ENCODE peak calls at places on chromosomes 3 and 15, in four cellular contexts. One of them, this sample, is unnamed.

GRCh38 chr3:101976473-101976872 is 127.2 kb downstream of the NFKBIZ start:
- DNase-seq in heart right ventricle: no peak
- DNase-seq in Peyer's patch: no peak
- DNase-seq in lung: no peak
- DNase-seq in this sample: no peak

GRCh38 chr3:177538064-177538742 is 340.9 kb upstream of the TBL1XR1 start:
- DNase-seq in lung: peak
- DNase-seq in Peyer's patch: no peak
- DNase-seq in heart right ventricle: peak
- DNase-seq in this sample: no peak

GRCh38 chr3:54733079-54733478 is 194.8 kb downstream of the LRTM1 start:
- DNase-seq in Peyer's patch: no peak
- DNase-seq in lung: no peak
- DNase-seq in heart right ventricle: no peak
- DNase-seq in this sample: no peak

GRCh38 chr3:62169871-62170660 is 203.3 kb downstream of the FEZF2 start:
- DNase-seq in lung: no peak
- DNase-seq in Peyer's patch: no peak
- DNase-seq in heart right ventricle: no peak
- DNase-seq in this sample: no peak

GRCh38 chr3:155970406-155970805 is 100.0 kb downstream of the GMPS start:
- DNase-seq in lung: no peak
- DNase-seq in Peyer's patch: no peak
- DNase-seq in heart right ventricle: no peak
- DNase-seq in this sample: no peak

GRCh38 chr3:194401815-194402461 is 2.9 kb upstream of the GP5 start:
- DNase-seq in lung: no peak
- DNase-seq in Peyer's patch: no peak
- DNase-seq in heart right ventricle: no peak
- DNase-seq in this sample: no peak

GRCh38 chr3:177221734-177222133 is 24.5 kb upstream of the TBL1XR1 start:
- DNase-seq in Peyer's patch: peak
- DNase-seq in heart right ventricle: no peak
- DNase-seq in lung: no peak
- DNase-seq in this sample: no peak

GRCh38 chr15:69979269-69979668 is 118.4 kb downstream of the TLE3 start:
- DNase-seq in Peyer's patch: peak
- DNase-seq in heart right ventricle: no peak
- DNase-seq in lung: no peak
- DNase-seq in this sample: no peak

GRCh38 chr3:53195602-53196574 is 34.9 kb downstream of the PRKCD start:
- DNase-seq in heart right ventricle: no peak
- DNase-seq in lung: peak
- DNase-seq in Peyer's patch: peak
- DNase-seq in this sample: peak

GRCh38 chr15:66027268-66027806 is 158.0 kb downstream of the RAB11A start:
- DNase-seq in Peyer's patch: no peak
- DNase-seq in lung: no peak
- DNase-seq in heart right ventricle: no peak
- DNase-seq in this sample: no peak

GRCh38 chr15:76200641-76201105 is 110.6 kb downstream of the ETFA start:
- DNase-seq in Peyer's patch: no peak
- DNase-seq in lung: no peak
- DNase-seq in heart right ventricle: no peak
- DNase-seq in this sample: no peak

GRCh38 chr15:69997701-69998273 is 99.9 kb downstream of the TLE3 start:
- DNase-seq in Peyer's patch: peak
- DNase-seq in lung: peak
- DNase-seq in heart right ventricle: peak
- DNase-seq in this sample: no peak

GRCh38 chr15:101288905-101289513 is 6.0 kb downstream of the SNRPA1 start:
- DNase-seq in Peyer's patch: no peak
- DNase-seq in heart right ventricle: no peak
- DNase-seq in lung: no peak
- DNase-seq in this sample: no peak

GRCh38 chr15:101138913-101139880 is 112.7 kb downstream of the CHSY1 start:
- DNase-seq in heart right ventricle: no peak
- DNase-seq in lung: no peak
- DNase-seq in Peyer's patch: no peak
- DNase-seq in this sample: no peak

GRCh38 chr15:31398677-31399260 is 72.1 kb downstream of the KLF13 start:
- DNase-seq in Peyer's patch: no peak
- DNase-seq in heart right ventricle: no peak
- DNase-seq in lung: no peak
- DNase-seq in this sample: no peak

GRCh38 chr15:64635486-64635815 is 139.9 kb downstream of the RBPMS2 start:
- DNase-seq in lung: peak
- DNase-seq in Peyer's patch: no peak
- DNase-seq in heart right ventricle: peak
- DNase-seq in this sample: no peak

GRCh38 chr3:73719413-73719831 is 94.7 kb upstream of the PDZRN3 start:
- DNase-seq in heart right ventricle: no peak
- DNase-seq in lung: no peak
- DNase-seq in Peyer's patch: no peak
- DNase-seq in this sample: no peak

GRCh38 chr3:16060358-16060852 is 114.1 kb upstream of the GALNT15 start:
- DNase-seq in Peyer's patch: no peak
- DNase-seq in lung: peak
- DNase-seq in heart right ventricle: no peak
- DNase-seq in this sample: no peak

GRCh38 chr3:15638891-15639262 is 37.3 kb downstream of the BTD start:
- DNase-seq in heart right ventricle: no peak
- DNase-seq in Peyer's patch: no peak
- DNase-seq in lung: no peak
- DNase-seq in this sample: no peak

GRCh38 chr3:36095238-36095637 is 285.1 kb upstream of the STAC start:
- DNase-seq in heart right ventricle: no peak
- DNase-seq in Peyer's patch: no peak
- DNase-seq in lung: no peak
- DNase-seq in this sample: no peak

GRCh38 chr3:99499235-99499798 is 139.1 kb upstream of the COL8A1 start:
- DNase-seq in Peyer's patch: no peak
- DNase-seq in heart right ventricle: peak
- DNase-seq in lung: no peak
- DNase-seq in this sample: no peak

GRCh38 chr15:41825572-41826535 is 2.0 kb upstream of the JMJD7 start:
- DNase-seq in heart right ventricle: no peak
- DNase-seq in Peyer's patch: no peak
- DNase-seq in lung: no peak
- DNase-seq in this sample: no peak

GRCh38 chr15:42494998-42495360 is 455 bp upstream of the SNAP23 start:
- DNase-seq in lung: peak
- DNase-seq in heart right ventricle: peak
- DNase-seq in Peyer's patch: peak
- DNase-seq in this sample: peak

GRCh38 chr15:33067456-33067855 is 127.1 kb downstream of the FMN1 start:
- DNase-seq in heart right ventricle: no peak
- DNase-seq in lung: no peak
- DNase-seq in Peyer's patch: no peak
- DNase-seq in this sample: no peak

GRCh38 chr3:182464513-182465145 is 328.7 kb upstream of the ATP11B start:
- DNase-seq in lung: no peak
- DNase-seq in Peyer's patch: no peak
- DNase-seq in heart right ventricle: no peak
- DNase-seq in this sample: no peak

GRCh38 chr15:101795455-101795854 is 7.9 kb upstream of the OR4F6 start:
- DNase-seq in heart right ventricle: no peak
- DNase-seq in Peyer's patch: no peak
- DNase-seq in lung: no peak
- DNase-seq in this sample: no peak

GRCh38 chr3:112894258-112894657 is 47.6 kb upstream of the CD200R1L start:
- DNase-seq in lung: no peak
- DNase-seq in heart right ventricle: no peak
- DNase-seq in Peyer's patch: no peak
- DNase-seq in this sample: no peak

GRCh38 chr15:48861813-48862431 is 16.0 kb upstream of the EID1 start:
- DNase-seq in heart right ventricle: peak
- DNase-seq in Peyer's patch: no peak
- DNase-seq in lung: no peak
- DNase-seq in this sample: peak

GRCh38 chr15:29670945-29671307 is 151.3 kb downstream of the TJP1 start:
- DNase-seq in heart right ventricle: no peak
- DNase-seq in Peyer's patch: no peak
- DNase-seq in lung: peak
- DNase-seq in this sample: no peak

DNA sequence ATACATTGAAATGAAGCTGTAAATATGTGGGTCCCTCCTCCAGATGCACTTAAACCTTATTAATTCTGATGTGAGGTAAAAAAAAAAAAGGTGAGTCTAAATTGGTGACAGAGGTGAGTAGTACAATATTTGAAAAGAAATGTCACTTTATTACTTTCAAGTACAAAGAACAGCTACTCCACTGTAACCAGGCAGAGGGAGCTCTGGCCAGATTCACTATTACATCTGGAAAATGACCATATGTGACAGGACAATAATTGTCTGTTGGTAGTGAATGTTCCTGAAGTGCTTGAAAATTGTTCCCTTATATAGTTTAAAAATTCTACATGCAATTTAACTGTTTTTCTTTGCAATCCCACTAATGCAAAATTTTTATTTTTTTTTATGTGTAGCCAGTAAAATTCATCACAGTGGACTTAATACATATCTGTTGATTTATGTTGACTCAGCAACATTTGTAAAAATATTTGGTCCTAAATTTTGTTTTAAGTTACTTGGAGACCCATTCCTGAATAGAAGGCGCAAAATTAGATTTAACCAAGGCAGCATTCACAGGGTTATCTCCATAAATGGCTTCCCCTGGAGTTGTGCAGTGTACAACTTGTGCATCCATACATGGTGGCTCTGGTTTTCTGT is 231.9 kb upstream of the TBC1D5 start:
- DNase-seq in lung: no peak
- DNase-seq in Peyer's patch: no peak
- DNase-seq in heart right ventricle: no peak
- DNase-seq in this sample: no peak
- TF ChIP-seq CTCF in lung: no peak
- TF ChIP-seq CTCF in Peyer's patch: no peak
- TF ChIP-seq CTCF in heart right ventricle: no peak
- TF ChIP-seq CTCF in this sample: no peak

GRCh38 chr15:92051726-92052125 is 198.2 kb downstream of the SLCO3A1 start:
- DNase-seq in lung: no peak
- DNase-seq in Peyer's patch: no peak
- DNase-seq in heart right ventricle: no peak
- DNase-seq in this sample: no peak

GRCh38 chr15:92056875-92057274 is 203.4 kb downstream of the SLCO3A1 start:
- DNase-seq in Peyer's patch: no peak
- DNase-seq in lung: no peak
- DNase-seq in heart right ventricle: no peak
- DNase-seq in this sample: no peak

GRCh38 chr15:92050220-92050898 is 196.9 kb downstream of the SLCO3A1 start:
- DNase-seq in lung: no peak
- DNase-seq in Peyer's patch: no peak
- DNase-seq in heart right ventricle: no peak
- DNase-seq in this sample: no peak

GRCh38 chr15:92049290-92050008 is 195.9 kb downstream of the SLCO3A1 start:
- DNase-seq in lung: no peak
- DNase-seq in Peyer's patch: no peak
- DNase-seq in heart right ventricle: peak
- DNase-seq in this sample: no peak

GRCh38 chr15:92053727-92054316 is 200.3 kb downstream of the SLCO3A1 start:
- DNase-seq in lung: no peak
- DNase-seq in Peyer's patch: no peak
- DNase-seq in heart right ventricle: no peak
- DNase-seq in this sample: no peak
- TF ChIP-seq CTCF in lung: no peak
- TF ChIP-seq CTCF in Peyer's patch: no peak
- TF ChIP-seq CTCF in heart right ventricle: no peak
- TF ChIP-seq CTCF in this sample: no peak

GRCh38 chr3:110261141-110261540 is 810.5 kb upstream of the NECTIN3 start:
- DNase-seq in lung: no peak
- DNase-seq in heart right ventricle: no peak
- DNase-seq in Peyer's patch: no peak
- DNase-seq in this sample: no peak
- TF ChIP-seq CTCF in lung: no peak
- TF ChIP-seq CTCF in heart right ventricle: no peak
- TF ChIP-seq CTCF in Peyer's patch: no peak
- TF ChIP-seq CTCF in this sample: no peak

DNA sequence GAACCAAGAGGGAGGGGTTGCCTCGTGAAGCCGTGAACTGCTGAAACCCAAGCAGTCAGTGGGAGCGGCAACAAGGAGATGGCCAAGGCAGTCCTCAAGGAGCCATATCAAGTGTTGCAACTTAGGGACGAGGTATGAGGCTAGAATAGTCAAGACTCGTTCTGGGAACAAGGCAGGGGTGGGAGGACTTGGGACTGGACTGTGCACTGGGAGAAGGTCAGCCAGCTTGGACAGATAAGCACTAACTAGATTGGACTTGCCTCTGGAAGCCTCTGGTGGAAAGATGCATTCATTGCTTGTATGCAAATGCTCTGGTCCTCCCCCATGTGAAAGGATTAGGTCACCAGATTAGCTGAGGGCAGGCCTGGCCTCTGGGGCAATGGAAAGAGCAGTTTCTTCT is 123.3 kb upstream of the CTNNB1 start:
- DNase-seq in lung: no peak
- DNase-seq in Peyer's patch: no peak
- DNase-seq in heart right ventricle: peak
- DNase-seq in this sample: no peak
- TF ChIP-seq CTCF in lung: no peak
- TF ChIP-seq CTCF in Peyer's patch: no peak
- TF ChIP-seq CTCF in heart right ventricle: peak
- TF ChIP-seq CTCF in this sample: no peak

GRCh38 chr3:140972833-140973232 is 31.2 kb downstream of the SLC25A36 start:
- DNase-seq in heart right ventricle: no peak
- DNase-seq in Peyer's patch: no peak
- DNase-seq in lung: no peak
- DNase-seq in this sample: no peak
- TF ChIP-seq CTCF in heart right ventricle: peak
- TF ChIP-seq CTCF in Peyer's patch: no peak
- TF ChIP-seq CTCF in lung: no peak
- TF ChIP-seq CTCF in this sample: peak